ENCODE peak calls at places on chromosomes 11 and 22, in ten cellular contexts. X is IMR-90; E is heart right ventricle; J is CD8-positive, alpha-beta memory T cell; N is right cardiac atrium; V is CD8-positive, alpha-beta T cell; L is mesenchymal stem cell; A is HepG2; H is aorta; F is CD4-positive, alpha-beta T cell. P is an unnamed sample.
A peak's percentile ranks its signal among the peaks of the same experiment; 100 is the strongest.

GRCh38 chr11:42840176-42840829 is 471.5 kb upstream of the API5 start:
- DNase-seq in H (no peak), E (no peak), V (no peak), F (no peak), A (peak; percentile 39), J (no peak), L (no peak), X (no peak), N (no peak), P (no peak)

GRCh38 chr22:49290711-49291110 is 537.0 kb downstream of the BRD1 start:
- DNase-seq in N (no peak), A (no peak), F (no peak), J (no peak), E (no peak), X (no peak), L (no peak), V (no peak), H (no peak), P (no peak)

GRCh38 chr11:63869686-63870085 is 30.8 kb downstream of the MARK2 start:
- DNase-seq in L (no peak), H (no peak), A (no peak), X (no peak), F (peak; percentile 24), E (no peak), V (peak; percentile 28), N (no peak), J (peak; percentile 70), P (peak; percentile 47)

GRCh38 chr22:48307941-48308340 is 1519.7 kb downstream of the BRD1 start:
- DNase-seq in E (no peak), F (no peak), L (no peak), N (no peak), V (no peak), A (no peak), J (no peak), X (no peak), H (no peak), P (no peak)

GRCh38 chr11:2547806-2548205 is 103.0 kb downstream of the KCNQ1 start:
- DNase-seq in V (no peak), N (peak; percentile 27), A (no peak), J (no peak), H (peak; percentile 17), X (no peak), L (no peak), F (no peak), E (no peak), P (no peak)

GRCh38 chr11:110356769-110357671 is 60.6 kb upstream of the RDX start:
- DNase-seq in X (peak; percentile 29), E (no peak), H (no peak), A (peak; percentile 84), L (peak; percentile 57), F (no peak), N (no peak), J (no peak), V (no peak), P (no peak)

GRCh38 chr11:94563176-94563847 is 3.9 kb upstream of the PIWIL4 start:
- DNase-seq in X (peak; percentile 77), F (no peak), E (no peak), J (no peak), H (no peak), N (no peak), L (peak; percentile 67), V (no peak), A (no peak), P (no peak)

GRCh38 chr11:9574556-9574805 is 1.0 kb downstream of the WEE1 start:
- DNase-seq in L (no peak), E (peak; percentile 45), N (peak; percentile 78), A (no peak), F (no peak), H (no peak), J (no peak), X (no peak), V (no peak), P (no peak)

GRCh38 chr22:35846804-35847203 is 129.1 kb downstream of the APOL5 start:
- DNase-seq in A (no peak), X (no peak), L (no peak), N (no peak), V (no peak), J (no peak), E (no peak), F (no peak), H (no peak), P (peak; percentile 62)

GRCh38 chr22:35844886-35845285 is 127.2 kb downstream of the APOL5 start:
- DNase-seq in H (no peak), N (no peak), E (no peak), L (no peak), X (no peak), J (no peak), F (no peak), A (no peak), V (no peak), P (no peak)

GRCh38 chr22:35854334-35854733 is 136.7 kb downstream of the APOL5 start:
- DNase-seq in E (no peak), X (no peak), H (no peak), J (no peak), A (no peak), F (no peak), V (no peak), N (no peak), L (no peak), P (no peak)

DNA sequence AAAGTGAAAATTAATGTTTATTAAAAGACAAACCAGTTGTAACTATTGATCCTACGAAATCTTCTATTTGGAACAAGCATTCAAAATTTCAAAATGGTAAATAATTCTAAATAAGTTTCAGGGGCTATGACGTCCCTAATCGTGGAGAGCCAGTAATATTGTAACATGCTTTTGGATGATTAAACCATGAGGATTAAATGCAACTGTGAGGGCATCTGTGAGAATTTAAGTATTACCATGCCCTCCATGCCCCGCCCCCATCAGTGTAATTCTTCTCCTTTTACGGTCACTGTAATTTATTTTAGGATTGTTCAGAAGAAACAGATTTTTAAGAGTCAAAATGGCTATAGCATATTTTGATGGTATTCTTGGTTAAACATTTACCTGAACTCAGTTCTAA is 133.2 kb downstream of the APOL5 start:
- DNase-seq in N (no peak), J (no peak), X (no peak), E (no peak), A (no peak), V (no peak), H (no peak), F (no peak), L (no peak), P (no peak)
- H3K27ac ChIP-seq in N (no peak overlapping the region), J (no peak overlapping the region), X (no peak overlapping the region), E (peak overlapping the region; percentile 54), A (no peak overlapping the region), V (no peak overlapping the region), H (no peak overlapping the region), F (no peak overlapping the region), L (no peak overlapping the region), P (no peak overlapping the region)

GRCh38 chr22:42561856-42562255 is 8.1 kb downstream of the SERHL2 start:
- DNase-seq in A (no peak), F (no peak), V (no peak), N (no peak), L (no peak), H (no peak), E (no peak), J (no peak), X (no peak), P (no peak)
- H3K27ac ChIP-seq in A (peak overlapping the region; percentile 43), F (no peak overlapping the region), V (no peak overlapping the region), N (no peak overlapping the region), L (no peak overlapping the region), H (no peak overlapping the region), E (no peak overlapping the region), J (peak overlapping the region; percentile 16), X (no peak overlapping the region), P (no peak overlapping the region)

GRCh38 chr22:24321999-24322398 is 51.4 kb downstream of the SPECC1L start:
- DNase-seq in A (no peak), N (no peak), F (no peak), H (no peak), X (no peak), V (no peak), J (no peak), E (no peak), L (no peak), P (no peak)

GRCh38 chr22:24323233-24323632 is 52.6 kb downstream of the SPECC1L start:
- DNase-seq in A (no peak), V (no peak), J (no peak), F (no peak), E (no peak), X (no peak), L (no peak), H (no peak), N (no peak), P (no peak)

GRCh38 chr22:24323695-24324094 is 53.1 kb downstream of the SPECC1L start:
- DNase-seq in E (no peak), V (no peak), X (no peak), H (no peak), J (no peak), F (no peak), A (no peak), N (no peak), L (no peak), P (no peak)

GRCh38 chr22:24324137-24324536 is 53.5 kb downstream of the SPECC1L start:
- DNase-seq in J (no peak), V (no peak), L (no peak), N (no peak), A (no peak), H (no peak), X (no peak), F (no peak), E (no peak), P (no peak)

DNA sequence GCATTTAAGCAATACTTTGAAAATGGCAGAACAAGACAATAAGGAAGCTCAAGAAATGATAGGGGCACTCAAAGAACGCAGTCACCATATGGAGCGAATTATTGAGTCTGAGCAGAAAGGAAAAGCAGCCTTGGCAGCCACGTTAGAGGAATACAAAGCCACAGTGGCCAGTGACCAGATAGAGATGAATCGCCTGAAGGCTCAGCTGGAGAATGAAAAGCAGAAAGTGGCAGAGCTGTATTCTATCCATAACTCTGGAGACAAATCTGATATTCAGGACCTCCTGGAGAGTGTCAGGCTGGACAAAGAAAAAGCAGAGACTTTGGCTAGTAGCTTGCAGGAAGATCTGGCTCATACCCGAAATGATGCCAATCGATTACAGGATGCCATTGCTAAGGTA is 51.9 kb downstream of the SPECC1L start:
- DNase-seq in A (no peak), J (no peak), E (no peak), V (no peak), N (no peak), X (no peak), H (no peak), F (no peak), L (no peak), P (no peak)
- H3K27ac ChIP-seq in A (no peak overlapping the region), J (no peak overlapping the region), E (no peak overlapping the region), V (no peak overlapping the region), N (no peak overlapping the region), X (no peak overlapping the region), H (no peak overlapping the region), F (no peak overlapping the region), L (no peak overlapping the region), P (no peak overlapping the region)

GRCh38 chr22:29400576-29400975 is 12.2 kb upstream of the AP1B1 start:
- DNase-seq in A (no peak), N (no peak), V (no peak), E (no peak), L (no peak), X (no peak), F (no peak), J (no peak), H (no peak), P (no peak)

GRCh38 chr22:29394931-29395581 is 6.7 kb upstream of the AP1B1 start:
- DNase-seq in L (peak; percentile 75), J (peak; percentile 57), F (peak; percentile 55), A (peak; percentile 70), V (peak; percentile 55), E (peak; percentile 53), X (peak; percentile 72), N (peak; percentile 79), H (peak; percentile 79), P (peak; percentile 85)

GRCh38 chr22:29393019-29393608 is 4.7 kb upstream of the AP1B1 start:
- DNase-seq in N (no peak), L (no peak), H (no peak), E (no peak), X (no peak), F (no peak), V (no peak), J (no peak), A (no peak), P (peak; percentile 66)

GRCh38 chr22:29396126-29396525 is 7.8 kb upstream of the AP1B1 start:
- DNase-seq in L (no peak), N (no peak), J (no peak), H (no peak), F (no peak), E (no peak), V (no peak), X (no peak), A (no peak), P (no peak)

GRCh38 chr22:29397791-29398190 is 9.4 kb upstream of the AP1B1 start:
- DNase-seq in N (no peak), E (no peak), F (no peak), H (no peak), V (no peak), A (no peak), L (no peak), J (no peak), X (no peak), P (no peak)
- H3K27ac ChIP-seq in N (no peak overlapping the region), E (no peak overlapping the region), F (no peak overlapping the region), H (no peak overlapping the region), V (no peak overlapping the region), A (no peak overlapping the region), L (no peak overlapping the region), J (no peak overlapping the region), X (no peak overlapping the region), P (no peak overlapping the region)

P was measured in small intestine.